ENCODE peak calls at places on chromosomes 3 and 15, in eight cellular contexts. D is endodermal cell, J is A549, V is suprapubic skin, F is astrocyte, M is pancreas, S is HCT116, H is heart left ventricle. Q is an unnamed sample. For H3K4me1, the result is how much of the 10 kb centered on the place peaks cover.

GRCh38 chr3:128394033-128394432 is 72.7 kb downstream of the DNAJB8 start:
- DNase-seq in D (no peak), J (no peak), V (no peak), F (no peak), M (no peak), S (no peak), H (no peak), Q (no peak)

GRCh38 chr3:100002599-100003350 is 111.5 kb downstream of the FILIP1L start:
- DNase-seq in D (no peak), J (peak), V (no peak), F (peak), M (no peak), S (peak), H (no peak), Q (peak)

GRCh38 chr3:69379661-69380060 is 6.2 kb downstream of the FRMD4B start:
- DNase-seq in D (no peak), J (no peak), V (no peak), F (no peak), M (no peak), S (no peak), H (no peak), Q (peak)

GRCh38 chr3:151282921-151283320 is 4.6 kb upstream of the P2RY14 start:
- DNase-seq in D (no peak), J (peak), V (no peak), F (peak), M (no peak), S (peak), H (no peak), Q (peak)

GRCh38 chr3:13269711-13270378 is 150.3 kb downstream of the NUP210 start:
- DNase-seq in D (no peak), J (no peak), V (no peak), F (no peak), M (no peak), S (no peak), H (no peak), Q (no peak)

GRCh38 chr3:174355505-174355904 is 503.6 kb upstream of the NAALADL2 start:
- DNase-seq in D (no peak), J (no peak), V (no peak), F (no peak), M (no peak), S (peak), H (no peak), Q (peak)

GRCh38 chr15:33148129-33148850 is 46.2 kb downstream of the FMN1 start:
- DNase-seq in D (no peak), J (no peak), V (no peak), F (no peak), M (no peak), S (no peak), H (no peak), Q (no peak)

GRCh38 chr15:93235926-93236781 is 147.1 kb upstream of the RGMA start:
- DNase-seq in D (no peak), J (no peak), V (no peak), F (no peak), M (no peak), S (no peak), H (peak), Q (no peak)

GRCh38 chr3:98972155-98972554 is 70.7 kb upstream of the DCBLD2 start:
- DNase-seq in D (no peak), J (no peak), V (no peak), F (peak), M (no peak), S (peak), H (no peak), Q (peak)

GRCh38 chr3:110773413-110773954 is 298.1 kb upstream of the NECTIN3 start:
- DNase-seq in D (no peak), J (peak), V (no peak), F (peak), M (no peak), S (peak), H (no peak), Q (peak)

GRCh38 chr15:33395841-33396240 is 85.1 kb downstream of the RYR3 start:
- DNase-seq in D (no peak), J (no peak), V (no peak), F (no peak), M (no peak), S (no peak), H (no peak), Q (no peak)

GRCh38 chr15:67240235-67241131 is 14.0 kb downstream of the AAGAB start:
- DNase-seq in D (no peak), J (peak), V (no peak), F (no peak), M (no peak), S (peak), H (no peak), Q (peak)

GRCh38 chr3:184380210-184380626 is 364 bp downstream of the CHRD start:
- DNase-seq in D (peak), J (peak), V (no peak), F (peak), M (peak), S (no peak), H (peak), Q (no peak)

GRCh38 chr3:72343078-72343477 is 505.2 kb downstream of the SHQ1 start:
- DNase-seq in D (peak), J (no peak), V (no peak), F (peak), M (no peak), S (no peak), H (no peak), Q (no peak)

GRCh38 chr15:90046846-90047481 is 45.8 kb downstream of the ZNF710 start:
- DNase-seq in D (peak), J (no peak), V (no peak), F (no peak), M (no peak), S (no peak), H (peak), Q (peak)

GRCh38 chr15:50137893-50138292 is 18.9 kb upstream of the ATP8B4 start:
- DNase-seq in D (no peak), J (no peak), V (no peak), F (peak), M (no peak), S (no peak), H (no peak), Q (no peak)

GRCh38 chr3:197019535-197019934 is 10.1 kb downstream of the MELTF start:
- DNase-seq in D (no peak), J (no peak), V (no peak), F (no peak), M (no peak), S (no peak), H (no peak), Q (no peak)

GRCh38 chr15:92112180-92112579 is 258.7 kb downstream of the SLCO3A1 start:
- DNase-seq in D (no peak), J (no peak), V (no peak), F (peak), M (no peak), S (no peak), H (peak), Q (no peak)

GRCh38 chr3:170520996-170521395 is 64.9 kb downstream of the SLC7A14 start:
- DNase-seq in D (no peak), J (no peak), V (no peak), F (peak), M (no peak), S (no peak), H (no peak), Q (no peak)

GRCh38 chr3:105786241-105786640 is 82.6 kb downstream of the CBLB start:
- DNase-seq in D (no peak), J (no peak), V (no peak), F (no peak), M (no peak), S (no peak), H (no peak), Q (no peak)

GRCh38 chr15:38699633-38700230 is 135.1 kb upstream of the RASGRP1 start:
- DNase-seq in D (peak), J (peak), V (no peak), F (no peak), M (peak), S (peak), H (peak), Q (peak)

GRCh38 chr15:23866832-23867231 is 179.7 kb upstream of the NDN start:
- DNase-seq in D (no peak), J (peak), V (no peak), F (no peak), M (no peak), S (no peak), H (no peak), Q (no peak)

GRCh38 chr3:193593666-193594025 is 638 bp downstream of the OPA1 start:
- DNase-seq in D (no peak), J (peak), V (no peak), F (peak), M (no peak), S (no peak), H (no peak), Q (no peak)

GRCh38 chr3:49238274-49239127 is 38.5 kb downstream of the C3orf62 start:
- DNase-seq in D (no peak), J (no peak), V (no peak), F (peak), M (no peak), S (no peak), H (no peak), Q (peak)

GRCh38 chr3:117887031-117887430 is 1147.6 kb downstream of the IGSF11 start:
- DNase-seq in D (no peak), J (no peak), V (no peak), F (no peak), M (no peak), S (no peak), H (no peak), Q (no peak)

GRCh38 chr3:98371853-98372252 is 18.2 kb downstream of the OR5K4 start:
- DNase-seq in D (no peak), J (no peak), V (no peak), F (no peak), M (no peak), S (no peak), H (no peak), Q (no peak)

GRCh38 chr3:64278631-64279030 is 53.4 kb upstream of the PRICKLE2 start:
- DNase-seq in D (no peak), J (no peak), V (no peak), F (peak), M (no peak), S (no peak), H (no peak), Q (no peak)

GRCh38 chr3:126910231-126910630 is 72.7 kb upstream of the PLXNA1 start:
- DNase-seq in D (no peak), J (no peak), V (no peak), F (no peak), M (no peak), S (no peak), H (no peak), Q (no peak)

GRCh38 chr3:62145086-62145757 is 228.1 kb downstream of the FEZF2 start:
- DNase-seq in D (no peak), J (no peak), V (no peak), F (no peak), M (no peak), S (no peak), H (no peak), Q (no peak)

GRCh38 chr3:38646630-38647029 is 2.9 kb downstream of the SCN5A start:
- DNase-seq in D (peak), J (peak), V (peak), F (no peak), M (no peak), S (no peak), H (no peak), Q (no peak)
- TF ChIP-seq CTCF in D (peak), J (peak), V (no peak), F (peak), M (no peak), S (peak), H (no peak), Q (peak)

DNA sequence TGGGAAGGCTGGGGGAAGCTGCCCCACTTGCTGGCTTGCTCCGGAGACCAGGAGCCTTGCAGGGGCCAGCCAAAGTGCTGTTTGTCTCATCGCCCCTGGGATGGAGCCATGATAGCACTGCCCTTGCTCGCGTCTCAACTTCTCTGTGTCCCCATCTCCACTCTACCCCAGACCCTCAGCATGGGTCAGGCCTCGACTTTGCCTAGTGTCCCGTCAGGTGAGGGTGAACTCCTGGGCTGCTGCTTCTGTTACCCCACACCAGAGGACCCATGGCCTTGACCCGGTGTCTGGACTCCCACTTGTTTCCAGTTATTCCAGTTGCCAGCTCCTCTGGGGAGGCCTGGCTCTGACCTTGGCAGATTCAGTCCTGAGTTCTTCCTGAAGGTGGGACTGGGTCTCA is 36.5 kb upstream of the DUSP7 start:
- DNase-seq in D (no peak), J (no peak), V (no peak), F (no peak), M (no peak), S (no peak), H (peak), Q (no peak)
- H3K4me1 ChIP-seq in D (under half), J (under half), V (under half), F (half or more), M (under half), S (under half), H (under half), Q (under half)

GRCh38 chr3:32686713-32687112 is 1.7 kb downstream of the CNOT10 start:
- DNase-seq in D (no peak), J (no peak), V (no peak), F (no peak), M (no peak), S (no peak), H (no peak), Q (no peak)
- H3K27ac ChIP-seq in D (no peak), J (peak), V (no peak), F (no peak), M (no peak), S (no peak), H (no peak), Q (no peak)

GRCh38 chr15:56811586-56811985 is 78.3 kb upstream of the ZNF280D start:
- DNase-seq in D (no peak), J (no peak), V (no peak), F (no peak), M (no peak), S (no peak), H (no peak), Q (no peak)
- TF ChIP-seq CTCF in D (peak), J (no peak), V (no peak), F (no peak), M (no peak), S (no peak), H (no peak), Q (no peak)

DNA sequence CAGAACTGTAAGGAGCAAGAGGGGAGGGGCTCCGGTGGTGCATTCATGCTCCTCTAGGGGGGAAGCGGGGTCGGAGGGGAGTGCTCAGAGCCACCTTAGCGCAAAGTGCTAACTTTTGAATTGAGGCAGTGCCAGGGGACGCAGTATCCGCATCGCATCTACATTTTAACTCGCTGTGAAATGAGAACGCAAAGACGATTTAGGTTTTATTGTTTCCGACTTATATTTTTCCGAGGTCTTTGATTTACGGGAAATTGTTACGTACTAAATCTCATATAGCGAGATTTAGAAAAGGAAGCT is 212 bp downstream of the TCAIM start:
- DNase-seq in D (no peak), J (no peak), V (no peak), F (no peak), M (no peak), S (no peak), H (no peak), Q (no peak)
- H3K4me1 ChIP-seq in D (under half), J (under half), V (under half), F (under half), M (under half), S (under half), H (under half), Q (under half)

GRCh38 chr3:129618186-129618820 is 11.8 kb upstream of the PLXND1 start:
- DNase-seq in D (no peak), J (no peak), V (no peak), F (no peak), M (peak), S (no peak), H (peak), Q (no peak)
- H3K27ac ChIP-seq in D (no peak), J (peak), V (no peak), F (no peak), M (no peak), S (no peak), H (peak), Q (no peak)

GRCh38 chr3:194869482-194870169 is 183.9 kb downstream of the FAM43A start:
- DNase-seq in D (no peak), J (no peak), V (no peak), F (peak), M (no peak), S (peak), H (no peak), Q (peak)
- TF ChIP-seq CTCF in D (peak), J (no peak), V (no peak), F (peak), M (no peak), S (peak), H (no peak), Q (peak)

DNA sequence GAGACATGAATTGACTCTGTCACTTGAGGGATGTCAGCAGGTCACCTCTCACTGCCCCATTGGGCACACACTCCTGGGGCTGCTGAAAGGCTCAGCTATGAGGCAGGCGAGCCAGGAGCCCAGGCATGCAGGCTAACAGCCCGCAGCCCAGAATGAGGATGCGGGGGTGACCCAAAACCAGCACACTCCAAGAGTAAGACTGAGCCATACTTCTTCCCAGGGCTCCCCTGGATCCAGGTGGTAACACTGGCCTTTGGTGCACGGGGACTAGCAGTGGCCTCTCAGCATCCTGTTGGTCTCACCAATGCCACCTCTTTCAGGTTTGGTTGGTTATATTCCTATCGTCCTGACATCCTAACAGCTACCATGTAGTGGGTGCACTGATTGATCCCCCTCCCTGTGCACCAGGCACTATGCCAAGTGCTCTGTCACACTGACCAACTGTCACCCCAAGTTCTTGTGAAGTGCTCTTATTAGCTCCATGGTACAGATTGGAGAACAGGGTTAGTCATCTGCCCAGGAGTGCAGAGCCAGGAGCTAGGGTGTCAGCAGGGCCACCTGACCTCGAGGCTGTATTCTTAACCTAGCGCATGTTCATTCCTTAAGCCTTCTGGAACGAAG is 24.8 kb upstream of the SPTBN5 start:
- DNase-seq in D (no peak), J (no peak), V (no peak), F (no peak), M (peak), S (no peak), H (no peak), Q (no peak)
- H3K4me1 ChIP-seq in D (under half), J (under half), V (under half), F (half or more), M (half or more), S (under half), H (half or more), Q (under half)

DNA sequence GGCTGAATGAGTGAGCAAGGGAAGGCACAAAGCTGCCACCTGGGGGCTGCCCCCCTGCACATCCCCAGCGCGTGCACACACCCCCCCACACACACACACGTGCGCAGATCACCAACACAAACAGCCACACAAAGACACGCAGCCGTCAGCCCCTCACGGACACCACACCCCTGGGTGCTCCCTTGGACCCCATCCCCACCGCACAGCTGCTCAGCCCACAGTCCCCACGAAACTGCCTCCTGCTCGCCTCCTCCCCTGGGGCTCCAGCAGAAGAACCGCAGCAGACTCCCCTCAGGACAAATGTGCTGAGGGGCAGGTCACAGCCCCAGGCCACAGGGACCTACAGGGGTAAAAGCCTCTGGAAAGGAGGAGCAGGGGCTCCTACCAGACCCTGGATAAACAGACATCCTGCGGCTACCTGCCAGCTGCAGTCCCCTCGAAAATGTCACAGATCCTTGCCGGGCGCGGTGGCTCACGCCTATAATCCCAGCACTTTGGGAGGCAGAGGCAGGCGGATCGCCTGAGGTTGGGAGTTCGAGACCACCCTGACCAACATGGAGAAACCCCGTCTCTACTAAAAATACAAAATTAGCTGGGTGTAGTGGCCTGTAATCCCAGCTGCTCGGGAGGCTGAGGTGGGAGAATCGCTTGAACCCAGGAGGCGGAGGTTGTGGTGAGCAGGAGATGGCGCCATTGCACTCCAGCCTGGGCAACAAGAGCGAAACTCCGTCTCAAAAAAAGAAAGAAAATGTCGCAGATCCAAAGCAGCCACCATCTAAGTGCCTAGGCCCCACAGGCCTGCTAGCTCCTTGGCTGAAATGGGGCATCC is 6.5 kb downstream of the TWF2 start:
- DNase-seq in D (peak), J (no peak), V (no peak), F (no peak), M (no peak), S (no peak), H (no peak), Q (no peak)
- H3K27ac ChIP-seq in D (no peak), J (no peak), V (no peak), F (no peak), M (no peak), S (peak), H (peak), Q (no peak)

GRCh38 chr3:149971403-149972075 is 844 bp upstream of the PFN2 start:
- DNase-seq in D (peak), J (peak), V (peak), F (peak), M (peak), S (peak), H (peak), Q (peak)
- TF ChIP-seq CTCF in D (no peak), J (no peak), V (no peak), F (no peak), M (no peak), S (no peak), H (no peak), Q (no peak)